ENCODE peak calls at places on chromosomes 16 and 17, in five cellular contexts. D, H, V, J and Y are unnamed samples.

GRCh38 chr16:87360862-87361610 is 22.5 kb downstream of the FBXO31 start:
- DNase-seq in D (no peak), H (no peak), V (no peak), J (no peak), Y (no peak)

GRCh38 chr17:13562271-13562800 is 39.4 kb downstream of the HS3ST3A1 start:
- DNase-seq in D (peak; percentile 92), H (no peak), V (no peak), J (peak; percentile 46), Y (peak; percentile 94)

GRCh38 chr17:38322156-38322779 is 21.5 kb downstream of the GPR179 start:
- DNase-seq in D (peak; percentile 39), H (peak; percentile 64), V (peak; percentile 66), J (peak; percentile 34), Y (peak; percentile 68)

GRCh38 chr16:57826706-57827625 is 24.7 kb upstream of the KIFC3 start:
- DNase-seq in D (no peak), H (peak; percentile 75), V (no peak), J (peak; percentile 51), Y (no peak)

GRCh38 chr17:41489531-41489930 is at the start of gene KRT36:
- DNase-seq in D (no peak), H (no peak), V (no peak), J (no peak), Y (no peak)

GRCh38 chr16:11973065-11973464 is 3.5 kb upstream of the SNX29 start:
- DNase-seq in D (no peak), H (no peak), V (no peak), J (no peak), Y (no peak)

GRCh38 chr16:1708768-1709180 is 2.8 kb downstream of the MAPK8IP3 start:
- DNase-seq in D (no peak), H (no peak), V (no peak), J (peak; percentile 87), Y (no peak)

GRCh38 chr17:39104046-39104445 is 47.4 kb downstream of the PLXDC1 start:
- DNase-seq in D (no peak), H (no peak), V (no peak), J (peak; percentile 65), Y (no peak)

GRCh38 chr16:30948956-30949654 is at the start of gene ORAI3:
- DNase-seq in D (peak; percentile 51), H (peak; percentile 72), V (peak; percentile 84), J (peak; percentile 53), Y (peak; percentile 70)

GRCh38 chr16:79618712-79619050 is 18.1 kb upstream of the MAF start:
- DNase-seq in D (no peak), H (no peak), V (no peak), J (peak; percentile 20), Y (no peak)

GRCh38 chr16:81265658-81266451 is 27.4 kb downstream of the BCO1 start:
- DNase-seq in D (peak; percentile 31), H (peak; percentile 23), V (no peak), J (peak; percentile 63), Y (peak; percentile 85)

GRCh38 chr16:66287916-66288315 is 78.6 kb upstream of the CDH5 start:
- DNase-seq in D (no peak), H (no peak), V (no peak), J (no peak), Y (no peak)

GRCh38 chr16:57069635-57070350 is 22.6 kb upstream of the CPNE2 start:
- DNase-seq in D (no peak), H (no peak), V (no peak), J (no peak), Y (no peak)

GRCh38 chr17:2852729-2853110 is 56.5 kb downstream of the RAP1GAP2 start:
- DNase-seq in D (no peak), H (peak; percentile 31), V (no peak), J (no peak), Y (no peak)

GRCh38 chr16:70157105-70157476 is 16.5 kb upstream of the CLEC18C start:
- DNase-seq in D (no peak), H (no peak), V (no peak), J (no peak), Y (no peak)

GRCh38 chr16:66479661-66480264 is 52.7 kb downstream of the BEAN1 start:
- DNase-seq in D (no peak), H (no peak), V (no peak), J (no peak), Y (no peak)

GRCh38 chr16:29820271-29820701 is at the start of gene MVP:
- DNase-seq in D (peak; percentile 70), H (peak; percentile 76), V (peak; percentile 73), J (peak; percentile 63), Y (peak; percentile 79)

GRCh38 chr16:1993731-1994131 is 4.0 kb downstream of the SYNGR3 start:
- DNase-seq in D (peak; percentile 44), H (no peak), V (no peak), J (no peak), Y (peak; percentile 88)

GRCh38 chr16:1871974-1872635 is at the start of gene MEIOB:
- DNase-seq in D (no peak), H (peak; percentile 58), V (peak; percentile 5), J (no peak), Y (no peak)

GRCh38 chr16:1845985-1846384 is 19.0 kb downstream of the FAHD1 start:
- DNase-seq in D (no peak), H (no peak), V (no peak), J (no peak), Y (no peak)

GRCh38 chr17:45584092-45585036 is 93.8 kb upstream of the PLEKHM1 start:
- DNase-seq in D (peak; percentile 42), H (peak; percentile 55), V (peak; percentile 94), J (peak; percentile 62), Y (peak; percentile 81)

GRCh38 chr17:30716461-30717289 is 107.8 kb downstream of the CRLF3 start:
- DNase-seq in D (peak; percentile 26), H (no peak), V (no peak), J (no peak), Y (no peak)
- TF ChIP-seq CTCF in D (peak; percentile 25), H (no peak), V (no peak), J (peak; percentile 26), Y (no peak)

GRCh38 chr17:82295472-82295814 is 21.9 kb upstream of the CSNK1D start:
- DNase-seq in D (no peak), H (no peak), V (no peak), J (no peak), Y (no peak)

GRCh38 chr17:82294086-82294773 is 20.7 kb upstream of the CSNK1D start:
- DNase-seq in D (no peak), H (no peak), V (no peak), J (no peak), Y (no peak)

GRCh38 chr17:82289822-82290541 is 16.5 kb upstream of the CSNK1D start:
- DNase-seq in D (no peak), H (no peak), V (no peak), J (no peak), Y (no peak)

GRCh38 chr17:82291582-82292250 is 18.2 kb upstream of the CSNK1D start:
- DNase-seq in D (no peak), H (no peak), V (no peak), J (no peak), Y (no peak)

GRCh38 chr17:82292251-82293154 is 19.0 kb upstream of the CSNK1D start:
- DNase-seq in D (peak; percentile 97), H (peak; percentile 95), V (peak; percentile 98), J (peak; percentile 98), Y (peak; percentile 98)
- TF ChIP-seq CTCF in D (no peak), H (no peak), V (no peak), J (no peak), Y (no peak)

GRCh38 chr16:20803561-20804214 is 2.6 kb downstream of the ERI2 start:
- DNase-seq in D (peak; percentile 4), H (no peak), V (no peak), J (no peak), Y (no peak)

GRCh38 chr16:20807822-20808207 is 1.5 kb downstream of the REXO5 start:
- DNase-seq in D (no peak), H (no peak), V (no peak), J (no peak), Y (no peak)

GRCh38 chr16:20801278-20801677 is 5.0 kb downstream of the ERI2 start:
- DNase-seq in D (no peak), H (no peak), V (no peak), J (no peak), Y (no peak)

GRCh38 chr16:20803192-20803560 is 3.1 kb downstream of the ERI2 start:
- DNase-seq in D (peak; percentile 8), H (no peak), V (no peak), J (no peak), Y (no peak)

DNA sequence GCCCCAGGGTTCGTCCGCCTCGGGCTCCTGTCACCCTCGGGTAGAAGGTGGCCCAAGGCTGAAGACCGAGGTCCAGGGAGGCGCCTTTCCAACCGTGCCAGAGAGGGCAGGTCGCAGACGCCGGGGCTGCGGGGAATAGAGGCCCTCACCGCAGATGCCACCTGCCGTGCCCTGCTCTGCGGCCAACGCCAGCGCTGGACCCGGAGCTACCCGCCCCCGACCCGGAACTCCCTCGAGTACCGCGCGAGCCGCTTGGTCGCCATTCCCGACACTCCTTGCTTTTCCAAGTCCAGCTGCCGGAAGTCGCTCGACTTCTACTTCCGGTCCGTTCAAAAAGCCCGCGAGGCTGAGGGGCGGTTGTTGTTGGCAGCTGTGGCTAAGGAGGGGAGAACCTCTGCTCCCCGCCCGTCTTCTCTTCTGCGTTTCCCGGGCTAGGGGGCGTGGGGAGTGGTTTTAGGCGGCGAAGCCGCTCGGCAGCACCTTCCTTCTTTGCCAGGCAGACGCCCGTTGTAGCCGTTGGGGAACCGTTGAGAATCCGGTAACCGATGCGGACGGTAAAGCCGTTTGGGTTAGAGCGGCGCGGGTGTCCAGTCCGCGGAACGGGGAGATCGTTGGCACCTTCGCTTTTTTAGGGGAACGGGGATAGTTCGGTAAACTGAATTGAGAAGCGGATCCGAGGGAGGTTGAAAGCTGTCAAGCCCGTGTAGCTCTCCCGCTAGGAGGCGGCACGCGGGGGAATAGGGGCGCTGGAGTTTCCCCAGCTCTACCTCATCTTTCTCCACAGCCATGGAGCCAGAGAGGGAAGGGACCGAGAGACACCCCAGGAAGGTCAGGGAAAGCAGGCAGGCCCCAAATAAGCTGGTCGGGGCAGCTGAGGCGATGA is at the start of the genes ERI2 and REXO5:
- DNase-seq in D (peak; percentile 92), H (peak; percentile 92), V (peak; percentile 94), J (peak; percentile 95), Y (peak; percentile 95)
- TF ChIP-seq CTCF in D (peak; percentile 61), H (peak; percentile 50), V (peak; percentile 52), J (peak; percentile 64), Y (peak; percentile 44)

GRCh38 chr17:77821114-77821513 is 137.4 kb upstream of the TNRC6C start:
- DNase-seq in D (no peak), H (no peak), V (peak; percentile 50), J (no peak), Y (no peak)
- TF ChIP-seq CTCF in D (no peak), H (no peak), V (no peak), J (no peak), Y (no peak)

GRCh38 chr17:49603720-49604119 is 28.0 kb downstream of the NXPH3 start:
- DNase-seq in D (peak; percentile 22), H (no peak), V (no peak), J (peak; percentile 23), Y (no peak)
- TF ChIP-seq CTCF in D (peak; percentile 34), H (no peak), V (no peak), J (no peak), Y (no peak)

GRCh38 chr16:8885674-8886592 is 3.8 kb downstream of the LITAFD start:
- DNase-seq in D (no peak), H (no peak), V (no peak), J (peak; percentile 43), Y (peak; percentile 50)
- TF ChIP-seq CTCF in D (no peak), H (peak; percentile 3), V (no peak), J (peak; percentile 11), Y (no peak)

GRCh38 chr17:10754109-10754508 is 24.3 kb upstream of the TMEM220 start:
- DNase-seq in D (peak; percentile 18), H (peak; percentile 65), V (peak; percentile 55), J (no peak), Y (peak; percentile 44)
- TF ChIP-seq CTCF in D (peak; percentile 42), H (peak; percentile 26), V (peak; percentile 36), J (no peak), Y (peak; percentile 22)